ENCODE peak calls at places on chromosomes 7 and 10, in seven cellular contexts. Q is fibroblast of lung, H is aorta, I is SJSA1, T is K562, X is neuronal stem cell, R is IMR-90. U is an unnamed sample.

GRCh38 chr10:1403508-1404230 is 333.7 kb downstream of the ADARB2 start:
- DNase-seq in R (no peak), Q (no peak), H (no peak), I (no peak), T (no peak), X (no peak), U (no peak)

GRCh38 chr7:52854681-52855080 is 180.8 kb upstream of the POM121L12 start:
- DNase-seq in H (no peak), Q (no peak), X (no peak), R (no peak), T (no peak), I (no peak), U (no peak)

GRCh38 chr10:89129850-89130396 is 77.2 kb downstream of the CH25H start:
- DNase-seq in Q (peak), H (no peak), X (no peak), I (no peak), T (no peak), R (peak), U (no peak)

GRCh38 chr10:13528138-13528874 is 508 bp downstream of the BEND7 start:
- DNase-seq in X (no peak), Q (no peak), T (peak), I (no peak), R (no peak), H (no peak), U (no peak)

GRCh38 chr10:16816142-16816541 is 1.1 kb downstream of the RSU1 start:
- DNase-seq in Q (no peak), R (no peak), H (no peak), I (no peak), T (peak), X (no peak), U (no peak)

GRCh38 chr10:4372601-4373000 is 453.4 kb upstream of the AKR1E2 start:
- DNase-seq in X (no peak), H (no peak), R (peak), T (no peak), I (peak), Q (peak), U (peak)

GRCh38 chr7:13139436-13139835 is 452.0 kb downstream of the ARL4A start:
- DNase-seq in H (no peak), X (no peak), R (no peak), T (no peak), Q (no peak), I (no peak), U (no peak)

GRCh38 chr7:30926323-30926722 is 14.7 kb downstream of the AQP1 start:
- DNase-seq in H (peak), T (peak), X (no peak), R (no peak), Q (no peak), I (no peak), U (no peak)

GRCh38 chr7:1137517-1138167 is 22.4 kb downstream of the ZFAND2A start:
- DNase-seq in T (no peak), R (no peak), H (no peak), I (no peak), Q (no peak), X (no peak), U (no peak)

GRCh38 chr7:146736446-146737190 is 620.0 kb downstream of the CNTNAP2 start:
- DNase-seq in X (no peak), H (no peak), Q (no peak), R (no peak), T (no peak), I (no peak), U (no peak)

GRCh38 chr7:2175514-2175913 is 57.2 kb downstream of the MAD1L1 start:
- DNase-seq in X (no peak), R (peak), H (no peak), I (peak), Q (peak), T (no peak), U (peak)

GRCh38 chr10:57898231-57898630 is 369.5 kb downstream of the IPMK start:
- DNase-seq in X (no peak), T (no peak), I (no peak), R (no peak), H (no peak), Q (no peak), U (no peak)

DNA sequence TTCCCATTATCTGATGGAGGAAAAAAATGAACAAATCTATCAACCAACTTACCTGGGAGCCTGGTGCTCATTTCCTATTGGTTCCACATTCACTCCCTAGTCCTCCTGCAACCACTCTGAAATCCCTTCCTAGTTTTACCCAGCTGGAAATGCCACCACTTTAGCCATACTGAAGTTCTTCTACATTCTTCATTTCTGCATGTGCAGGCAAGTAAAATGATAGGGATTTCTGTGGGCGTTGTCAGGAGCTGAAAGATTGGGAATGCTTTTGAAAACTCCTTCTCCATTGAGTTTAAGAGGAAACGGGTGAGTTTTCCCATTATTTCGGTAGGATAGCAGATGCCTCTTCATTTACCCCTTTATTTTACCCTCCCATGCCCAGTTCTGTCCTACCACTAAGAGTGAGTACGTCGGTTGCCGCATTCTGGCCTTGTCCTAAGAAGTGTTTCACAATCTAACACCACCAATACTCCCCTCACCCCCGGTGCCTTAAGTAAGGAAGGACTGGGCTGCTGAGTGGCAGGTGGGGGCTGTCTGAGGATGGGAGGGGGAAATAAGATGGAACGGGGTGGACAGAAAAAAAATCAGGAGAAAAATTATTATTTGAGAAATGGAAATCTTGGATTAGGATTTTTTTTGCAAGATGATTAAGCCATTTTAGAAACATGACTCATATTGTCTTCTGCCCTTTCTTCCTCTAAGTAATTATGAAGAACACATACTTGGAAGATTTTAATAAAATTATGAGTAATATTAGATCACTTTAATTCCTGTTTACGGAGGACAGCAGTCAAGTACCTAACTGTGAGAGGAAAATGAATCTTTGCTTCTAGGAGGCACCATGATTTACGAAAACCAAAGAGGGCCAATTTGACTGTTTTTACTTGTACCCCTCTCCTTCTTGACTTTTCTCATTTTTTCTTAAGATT is 13.2 kb upstream of the TAS2R60 start:
- DNase-seq in R (peak), I (no peak), Q (peak), T (no peak), H (no peak), X (no peak), U (no peak)
- H3K27ac ChIP-seq in R (no peak), I (no peak), Q (peak), T (no peak), H (no peak), X (no peak), U (peak)

GRCh38 chr10:75127481-75127880 is 16.0 kb downstream of the SAMD8 start:
- DNase-seq in H (no peak), Q (peak), T (no peak), R (peak), X (no peak), I (no peak), U (no peak)

GRCh38 chr10:75121322-75121721 is 9.9 kb downstream of the SAMD8 start:
- DNase-seq in H (no peak), Q (no peak), X (no peak), T (no peak), R (no peak), I (no peak), U (no peak)

GRCh38 chr10:75126277-75126676 is 14.8 kb downstream of the SAMD8 start:
- DNase-seq in R (peak), Q (no peak), H (no peak), X (no peak), T (no peak), I (no peak), U (no peak)

GRCh38 chr10:75122505-75122904 is 11.0 kb downstream of the SAMD8 start:
- DNase-seq in R (no peak), X (no peak), T (no peak), H (no peak), I (no peak), Q (no peak), U (no peak)

DNA sequence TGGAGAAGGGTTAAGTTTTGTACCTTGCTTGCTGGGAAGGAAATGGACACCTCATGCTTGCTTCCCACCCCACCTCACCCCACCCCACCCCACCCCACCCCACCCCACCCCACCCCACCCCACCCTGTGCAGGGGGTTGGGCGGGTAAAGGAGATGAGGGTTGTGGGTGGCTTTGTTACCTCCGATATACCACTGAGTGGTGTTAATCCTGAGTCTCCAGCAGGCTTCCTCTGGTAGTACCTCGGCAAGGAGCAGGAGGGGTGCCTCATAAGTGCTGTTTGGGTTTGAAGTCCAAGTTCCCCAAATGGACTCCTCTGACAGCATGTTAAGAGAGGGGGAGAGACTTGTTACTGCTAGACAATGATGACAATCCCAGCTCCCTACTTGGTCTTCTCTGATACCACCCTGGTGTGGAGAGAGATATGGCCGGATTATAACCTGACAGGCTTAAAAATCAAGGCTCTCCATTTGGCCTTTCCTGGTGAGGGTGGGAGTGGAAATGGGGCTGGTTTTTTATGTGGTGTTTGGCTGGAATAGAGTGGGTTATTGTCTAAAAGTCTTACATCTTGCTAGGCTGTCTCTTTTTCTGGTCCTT is 11.7 kb downstream of the SAMD8 start:
- DNase-seq in R (no peak), Q (no peak), H (no peak), X (no peak), I (no peak), T (peak), U (no peak)
- H3K27ac ChIP-seq in R (no peak), Q (no peak), H (no peak), X (no peak), I (no peak), T (no peak), U (no peak)

GRCh38 chr7:130922206-130923112 is 188.5 kb upstream of the KLF14 start:
- DNase-seq in R (no peak), I (no peak), H (no peak), T (no peak), Q (peak), X (no peak), U (no peak)
- H3K27ac ChIP-seq in R (peak), I (peak), H (peak), T (no peak), Q (peak), X (peak), U (peak)

GRCh38 chr10:110709444-110709828 is 65.3 kb downstream of the RBM20 start:
- DNase-seq in X (no peak), I (no peak), R (no peak), Q (no peak), T (no peak), H (no peak), U (no peak)
- H3K27ac ChIP-seq in X (no peak), I (no peak), R (no peak), Q (no peak), T (no peak), H (no peak), U (no peak)

GRCh38 chr7:96237040-96237439 is 84.9 kb downstream of the SLC25A13 start:
- DNase-seq in X (no peak), R (no peak), Q (no peak), H (no peak), T (no peak), I (no peak), U (no peak)

GRCh38 chr7:96236198-96237039 is 85.5 kb downstream of the SLC25A13 start:
- DNase-seq in X (no peak), H (peak), Q (peak), T (peak), R (peak), I (peak), U (no peak)

GRCh38 chr7:96235281-96235680 is 86.6 kb downstream of the SLC25A13 start:
- DNase-seq in H (no peak), I (no peak), X (no peak), T (no peak), R (no peak), Q (no peak), U (no peak)

GRCh38 chr7:96233528-96234154 is 88.3 kb downstream of the SLC25A13 start:
- DNase-seq in Q (no peak), R (no peak), H (no peak), X (no peak), I (no peak), T (no peak), U (no peak)

DNA sequence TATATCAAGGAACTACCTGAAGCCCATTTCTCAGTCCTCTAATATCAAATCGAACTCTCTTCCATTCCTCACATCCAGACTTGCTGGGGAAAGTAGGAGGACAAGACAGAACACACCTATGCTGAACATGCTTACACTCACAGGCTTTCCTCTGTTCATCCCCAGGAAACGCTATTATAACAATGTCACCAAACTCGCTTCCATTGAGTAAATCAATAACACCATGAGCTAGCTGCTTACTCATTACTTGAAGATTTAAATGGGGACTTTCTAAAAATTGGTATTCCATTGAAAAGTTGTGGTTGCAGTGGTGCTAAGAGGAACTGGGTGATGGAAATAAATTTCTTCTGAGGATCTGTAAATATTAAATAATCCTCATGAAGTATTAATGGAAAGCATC is 88.8 kb downstream of the SLC25A13 start:
- DNase-seq in X (no peak), Q (no peak), H (no peak), T (no peak), R (no peak), I (no peak), U (no peak)
- H3K27ac ChIP-seq in X (no peak), Q (no peak), H (no peak), T (peak), R (no peak), I (no peak), U (no peak)

U was measured in SK-N-MC.